ENCODE peak calls at places on chromosome 2, in ten cellular contexts. One of them, this sample, is unnamed.

GRCh38 chr2:88500691-88501090 is 48.2 kb upstream of the FOXI3 start:
- DNase-seq in NCI-H510A treated with DMSO at 0.1 percent for 48 hours: no peak
- DNase-seq in A172: no peak
- DNase-seq in AG04450: no peak
- DNase-seq in neural crest cell: no peak
- DNase-seq in stimulated activated CD4-positive, alpha-beta T cell treated with anti-CD3 and anti-CD28 coated beads, Interleukin-4, amount 100 ng/mL, for 24 hours: no peak
- DNase-seq in left colon: no peak
- DNase-seq in H9: no peak
- DNase-seq in anterior cingulate cortex: no peak
- DNase-seq in M059J: no peak
- DNase-seq in this sample: no peak

GRCh38 chr2:167144179-167144898 is 256.1 kb downstream of the XIRP2 start:
- DNase-seq in M059J: peak; percentile 5
- DNase-seq in anterior cingulate cortex: no peak
- DNase-seq in A172: peak; percentile 71
- DNase-seq in left colon: no peak
- DNase-seq in NCI-H510A treated with DMSO at 0.1 percent for 48 hours: no peak
- DNase-seq in stimulated activated CD4-positive, alpha-beta T cell treated with anti-CD3 and anti-CD28 coated beads, Interleukin-4, amount 100 ng/mL, for 24 hours: no peak
- DNase-seq in H9: no peak
- DNase-seq in neural crest cell: no peak
- DNase-seq in AG04450: no peak
- DNase-seq in this sample: no peak

GRCh38 chr2:44456946-44457345 is 95.2 kb downstream of the CAMKMT start:
- DNase-seq in neural crest cell: no peak
- DNase-seq in stimulated activated CD4-positive, alpha-beta T cell treated with anti-CD3 and anti-CD28 coated beads, Interleukin-4, amount 100 ng/mL, for 24 hours: no peak
- DNase-seq in A172: no peak
- DNase-seq in M059J: peak; percentile 2
- DNase-seq in NCI-H510A treated with DMSO at 0.1 percent for 48 hours: no peak
- DNase-seq in AG04450: no peak
- DNase-seq in anterior cingulate cortex: no peak
- DNase-seq in left colon: no peak
- DNase-seq in H9: no peak
- DNase-seq in this sample: no peak

GRCh38 chr2:224062481-224063307 is 23.6 kb upstream of the SERPINE2 start:
- DNase-seq in stimulated activated CD4-positive, alpha-beta T cell treated with anti-CD3 and anti-CD28 coated beads, Interleukin-4, amount 100 ng/mL, for 24 hours: no peak
- DNase-seq in H9: no peak
- DNase-seq in M059J: no peak
- DNase-seq in anterior cingulate cortex: no peak
- DNase-seq in NCI-H510A treated with DMSO at 0.1 percent for 48 hours: no peak
- DNase-seq in neural crest cell: no peak
- DNase-seq in AG04450: no peak
- DNase-seq in left colon: no peak
- DNase-seq in A172: no peak
- DNase-seq in this sample: no peak

GRCh38 chr2:75431757-75432156 is 129.0 kb downstream of the EVA1A start:
- DNase-seq in M059J: peak; percentile 27
- DNase-seq in left colon: no peak
- DNase-seq in H9: no peak
- DNase-seq in neural crest cell: no peak
- DNase-seq in NCI-H510A treated with DMSO at 0.1 percent for 48 hours: peak; percentile 11
- DNase-seq in anterior cingulate cortex: no peak
- DNase-seq in stimulated activated CD4-positive, alpha-beta T cell treated with anti-CD3 and anti-CD28 coated beads, Interleukin-4, amount 100 ng/mL, for 24 hours: no peak
- DNase-seq in AG04450: no peak
- DNase-seq in A172: no peak
- DNase-seq in this sample: no peak

GRCh38 chr2:170492010-170492409 is 223.1 kb upstream of the SP5 start:
- DNase-seq in H9: no peak
- DNase-seq in NCI-H510A treated with DMSO at 0.1 percent for 48 hours: no peak
- DNase-seq in M059J: no peak
- DNase-seq in AG04450: no peak
- DNase-seq in anterior cingulate cortex: no peak
- DNase-seq in stimulated activated CD4-positive, alpha-beta T cell treated with anti-CD3 and anti-CD28 coated beads, Interleukin-4, amount 100 ng/mL, for 24 hours: no peak
- DNase-seq in left colon: no peak
- DNase-seq in A172: no peak
- DNase-seq in neural crest cell: no peak
- DNase-seq in this sample: no peak

GRCh38 chr2:36356199-36356989 is 816 bp downstream of the CRIM1 start:
- DNase-seq in anterior cingulate cortex: peak; percentile 46
- DNase-seq in H9: no peak
- DNase-seq in NCI-H510A treated with DMSO at 0.1 percent for 48 hours: peak; percentile 29
- DNase-seq in M059J: peak; percentile 46
- DNase-seq in left colon: peak; percentile 59
- DNase-seq in stimulated activated CD4-positive, alpha-beta T cell treated with anti-CD3 and anti-CD28 coated beads, Interleukin-4, amount 100 ng/mL, for 24 hours: peak; percentile 36
- DNase-seq in A172: no peak
- DNase-seq in AG04450: no peak
- DNase-seq in neural crest cell: peak; percentile 43
- DNase-seq in this sample: peak; percentile 41

GRCh38 chr2:139389391-139389790 is 609.2 kb upstream of the NXPH2 start:
- DNase-seq in neural crest cell: no peak
- DNase-seq in AG04450: no peak
- DNase-seq in A172: no peak
- DNase-seq in stimulated activated CD4-positive, alpha-beta T cell treated with anti-CD3 and anti-CD28 coated beads, Interleukin-4, amount 100 ng/mL, for 24 hours: no peak
- DNase-seq in M059J: no peak
- DNase-seq in H9: no peak
- DNase-seq in NCI-H510A treated with DMSO at 0.1 percent for 48 hours: no peak
- DNase-seq in left colon: no peak
- DNase-seq in anterior cingulate cortex: no peak
- DNase-seq in this sample: no peak

GRCh38 chr2:46150445-46150970 is 146.7 kb upstream of the EPAS1 start:
- DNase-seq in H9: no peak
- DNase-seq in NCI-H510A treated with DMSO at 0.1 percent for 48 hours: no peak
- DNase-seq in A172: no peak
- DNase-seq in left colon: no peak
- DNase-seq in neural crest cell: no peak
- DNase-seq in AG04450: no peak
- DNase-seq in anterior cingulate cortex: no peak
- DNase-seq in M059J: no peak
- DNase-seq in stimulated activated CD4-positive, alpha-beta T cell treated with anti-CD3 and anti-CD28 coated beads, Interleukin-4, amount 100 ng/mL, for 24 hours: no peak
- DNase-seq in this sample: no peak

GRCh38 chr2:172230783-172231446 is 128.2 kb upstream of the DLX2 start:
- DNase-seq in AG04450: no peak
- DNase-seq in H9: peak; percentile 29
- DNase-seq in neural crest cell: no peak
- DNase-seq in NCI-H510A treated with DMSO at 0.1 percent for 48 hours: no peak
- DNase-seq in A172: peak; percentile 89
- DNase-seq in left colon: no peak
- DNase-seq in anterior cingulate cortex: no peak
- DNase-seq in stimulated activated CD4-positive, alpha-beta T cell treated with anti-CD3 and anti-CD28 coated beads, Interleukin-4, amount 100 ng/mL, for 24 hours: no peak
- DNase-seq in M059J: no peak
- DNase-seq in this sample: no peak

GRCh38 chr2:51028829-51029228 is 3.1 kb downstream of the NRXN1 start:
- DNase-seq in NCI-H510A treated with DMSO at 0.1 percent for 48 hours: no peak
- DNase-seq in left colon: no peak
- DNase-seq in stimulated activated CD4-positive, alpha-beta T cell treated with anti-CD3 and anti-CD28 coated beads, Interleukin-4, amount 100 ng/mL, for 24 hours: no peak
- DNase-seq in AG04450: no peak
- DNase-seq in anterior cingulate cortex: no peak
- DNase-seq in A172: no peak
- DNase-seq in M059J: no peak
- DNase-seq in H9: no peak
- DNase-seq in neural crest cell: no peak
- DNase-seq in this sample: no peak

GRCh38 chr2:172745636-172746035 is 10.0 kb downstream of the RAPGEF4 start:
- DNase-seq in left colon: no peak
- DNase-seq in NCI-H510A treated with DMSO at 0.1 percent for 48 hours: no peak
- DNase-seq in M059J: peak; percentile 28
- DNase-seq in stimulated activated CD4-positive, alpha-beta T cell treated with anti-CD3 and anti-CD28 coated beads, Interleukin-4, amount 100 ng/mL, for 24 hours: no peak
- DNase-seq in AG04450: peak; percentile 29
- DNase-seq in neural crest cell: no peak
- DNase-seq in H9: no peak
- DNase-seq in anterior cingulate cortex: no peak
- DNase-seq in A172: peak; percentile 5
- DNase-seq in this sample: no peak

GRCh38 chr2:43104106-43104505 is 122.3 kb downstream of the ZFP36L2 start:
- DNase-seq in anterior cingulate cortex: no peak
- DNase-seq in left colon: no peak
- DNase-seq in A172: no peak
- DNase-seq in stimulated activated CD4-positive, alpha-beta T cell treated with anti-CD3 and anti-CD28 coated beads, Interleukin-4, amount 100 ng/mL, for 24 hours: no peak
- DNase-seq in M059J: no peak
- DNase-seq in AG04450: no peak
- DNase-seq in NCI-H510A treated with DMSO at 0.1 percent for 48 hours: no peak
- DNase-seq in neural crest cell: no peak
- DNase-seq in H9: no peak
- DNase-seq in this sample: no peak

GRCh38 chr2:18690342-18690741 is 101.0 kb upstream of the NT5C1B start:
- DNase-seq in neural crest cell: peak; percentile 1
- DNase-seq in AG04450: no peak
- DNase-seq in H9: peak; percentile 85
- DNase-seq in M059J: no peak
- DNase-seq in NCI-H510A treated with DMSO at 0.1 percent for 48 hours: no peak
- DNase-seq in stimulated activated CD4-positive, alpha-beta T cell treated with anti-CD3 and anti-CD28 coated beads, Interleukin-4, amount 100 ng/mL, for 24 hours: no peak
- DNase-seq in A172: no peak
- DNase-seq in anterior cingulate cortex: no peak
- DNase-seq in left colon: no peak
- DNase-seq in this sample: no peak